ENCODE peak calls at places on chromosomes 16 and 17, in five cellular contexts. W is tibial nerve, S is RWPE2, N is astrocyte, Z is lower lobe of right lung. F is an unnamed sample.

GRCh38 chr17:9220466-9221230 is 199.3 kb downstream of the NTN1 start:
- DNase-seq in W (no peak), S (no peak), N (no peak), Z (no peak), F (peak; percentile 43)

GRCh38 chr17:80839401-80839800 is 152.2 kb upstream of the CHMP6 start:
- DNase-seq in W (no peak), S (no peak), N (no peak), Z (peak; percentile 24), F (peak; percentile 45)

GRCh38 chr17:75996665-75997590 is 3.7 kb upstream of the CDK3 start:
- DNase-seq in W (no peak), S (no peak), N (peak; percentile 63), Z (peak; percentile 75), F (peak; percentile 66)

GRCh38 chr16:83365166-83365565 is 442.6 kb upstream of the HSBP1 start:
- DNase-seq in W (no peak), S (no peak), N (peak; percentile 60), Z (no peak), F (no peak)

GRCh38 chr17:27368971-27369370 is 75.1 kb downstream of the WSB1 start:
- DNase-seq in W (no peak), S (no peak), N (no peak), Z (no peak), F (no peak)

GRCh38 chr17:57966246-57966645 is 11.0 kb upstream of the CUEDC1 start:
- DNase-seq in W (no peak), S (no peak), N (no peak), Z (no peak), F (no peak)

GRCh38 chr17:19010729-19011505 is 6.4 kb upstream of the FAM83G start:
- DNase-seq in W (no peak), S (no peak), N (no peak), Z (peak; percentile 32), F (peak; percentile 26)

GRCh38 chr16:58464916-58465731 is 34.8 kb upstream of the NDRG4 start:
- DNase-seq in W (no peak), S (no peak), N (no peak), Z (no peak), F (no peak)

GRCh38 chr17:74815067-74815466 is 38.9 kb upstream of the NAT9 start:
- DNase-seq in W (no peak), S (no peak), N (no peak), Z (no peak), F (no peak)

GRCh38 chr16:705748-706188 is at the start of gene FBXL16:
- DNase-seq in W (no peak), S (no peak), N (no peak), Z (no peak), F (no peak)

DNA sequence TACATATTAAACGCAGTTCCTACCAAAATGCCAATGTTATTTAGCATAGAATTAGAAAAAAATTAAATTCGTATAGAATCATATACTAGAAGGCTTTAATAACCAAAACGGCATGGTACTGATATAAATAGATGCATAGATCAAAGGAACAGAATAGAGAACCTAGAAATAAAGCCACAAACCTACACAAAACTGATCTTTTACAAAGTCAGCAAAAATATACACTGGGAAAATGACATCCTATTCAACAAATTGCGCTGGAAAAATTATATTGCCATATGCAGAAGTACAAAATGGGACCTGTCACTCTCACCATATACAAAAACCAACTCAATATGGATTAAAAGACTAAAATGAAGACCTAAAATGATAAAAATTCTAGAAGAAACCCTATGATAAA is 1882.6 kb downstream of the TP53TG3F start:
- DNase-seq in W (no peak), S (no peak), N (no peak), Z (no peak), F (no peak)
- H3K27ac ChIP-seq in W (no peak overlapping the region), S (no peak overlapping the region), N (no peak overlapping the region), Z (no peak overlapping the region), F (no peak overlapping the region)

GRCh38 chr16:7221157-7221556 is 111.5 kb upstream of the RBFOX1 start:
- DNase-seq in W (no peak), S (no peak), N (no peak), Z (no peak), F (no peak)

GRCh38 chr16:7218936-7219335 is 113.7 kb upstream of the RBFOX1 start:
- DNase-seq in W (no peak), S (no peak), N (no peak), Z (no peak), F (no peak)

GRCh38 chr16:7216719-7217118 is 115.9 kb upstream of the RBFOX1 start:
- DNase-seq in W (no peak), S (no peak), N (no peak), Z (no peak), F (no peak)

GRCh38 chr16:7217797-7218196 is 114.8 kb upstream of the RBFOX1 start:
- DNase-seq in W (no peak), S (no peak), N (no peak), Z (no peak), F (no peak)
- H3K27ac ChIP-seq in W (no peak overlapping the region), S (no peak overlapping the region), N (no peak overlapping the region), Z (no peak overlapping the region), F (no peak overlapping the region)

GRCh38 chr17:72502940-72503341 is 382.1 kb downstream of the SOX9 start:
- DNase-seq in W (no peak), S (no peak), N (no peak), Z (no peak), F (no peak)
- H3K27ac ChIP-seq in W (no peak overlapping the region), S (peak overlapping the region; percentile 86), N (peak overlapping the region; percentile 33), Z (peak overlapping the region; percentile 68), F (no peak overlapping the region)

GRCh38 chr17:77366206-77366557 is 225.4 kb downstream of the SEC14L1 start:
- DNase-seq in W (no peak), S (no peak), N (no peak), Z (no peak), F (no peak)

GRCh38 chr17:77363821-77364361 is 223.1 kb downstream of the SEC14L1 start:
- DNase-seq in W (no peak), S (peak; percentile 60), N (peak; percentile 67), Z (no peak), F (peak; percentile 90)

GRCh38 chr17:77364941-77365583 is 224.3 kb downstream of the SEC14L1 start:
- DNase-seq in W (no peak), S (no peak), N (no peak), Z (no peak), F (no peak)

GRCh38 chr17:77365584-77366186 is 224.9 kb downstream of the SEC14L1 start:
- DNase-seq in W (no peak), S (no peak), N (peak; percentile 89), Z (no peak), F (peak; percentile 94)

GRCh38 chr17:77364381-77364911 is 223.7 kb downstream of the SEC14L1 start:
- DNase-seq in W (no peak), S (no peak), N (no peak), Z (no peak), F (no peak)
- H3K27ac ChIP-seq in W (peak overlapping the region; percentile 91), S (peak overlapping the region; percentile 39), N (peak overlapping the region; percentile 35), Z (no peak overlapping the region), F (peak overlapping the region; percentile 82)

DNA sequence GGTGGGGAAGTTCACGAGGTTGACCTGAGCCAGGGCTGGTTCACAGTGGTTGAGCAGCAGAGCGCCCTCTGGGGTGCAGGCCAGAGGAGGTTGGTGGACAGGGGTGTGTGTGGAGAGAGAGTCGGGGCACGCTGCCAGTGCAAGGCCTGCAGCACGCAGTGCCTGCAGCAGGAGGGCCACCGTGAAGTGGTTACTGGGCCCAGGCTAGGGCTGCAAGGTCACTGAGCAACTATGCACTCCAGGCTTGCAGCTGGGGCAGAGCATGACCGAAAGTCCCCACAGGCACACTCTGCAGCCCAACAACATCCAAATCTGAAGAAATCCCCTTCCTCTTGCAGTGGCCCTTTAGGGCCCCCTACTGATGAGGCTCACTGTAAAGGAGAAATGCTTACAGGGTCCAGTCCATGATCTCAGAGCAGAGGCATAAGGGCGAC is 89.1 kb upstream of the NOL11 start:
- DNase-seq in W (no peak), S (no peak), N (no peak), Z (peak; percentile 61), F (peak; percentile 86)
- H3K27ac ChIP-seq in W (no peak overlapping the region), S (no peak overlapping the region), N (no peak overlapping the region), Z (no peak overlapping the region), F (no peak overlapping the region)

DNA sequence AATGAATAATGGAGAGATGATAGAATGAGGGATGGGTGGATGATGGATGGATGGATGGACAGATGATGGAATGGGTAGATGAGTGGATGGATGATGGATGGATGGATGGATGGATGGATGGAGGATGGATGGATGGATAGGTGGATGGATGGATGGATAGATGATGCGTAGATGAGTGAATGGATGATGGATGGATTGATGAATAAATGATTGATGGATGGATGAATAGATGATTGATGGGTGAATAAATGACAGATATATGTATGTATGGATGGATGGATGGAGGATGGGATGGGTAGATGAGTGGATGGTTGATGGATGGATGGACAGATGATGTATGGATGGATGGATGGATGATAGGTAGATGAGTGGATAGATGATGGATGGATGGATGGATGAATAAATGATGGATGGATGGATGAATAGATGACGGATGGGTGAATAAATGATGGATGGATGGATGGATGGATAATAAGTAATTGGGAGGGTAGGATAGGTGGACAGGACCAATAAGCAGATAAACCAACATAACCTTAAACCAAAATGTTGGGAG is 7.9 kb downstream of the TRPV3 start:
- DNase-seq in W (no peak), S (no peak), N (no peak), Z (no peak), F (no peak)
- H3K27ac ChIP-seq in W (no peak overlapping the region), S (no peak overlapping the region), N (no peak overlapping the region), Z (no peak overlapping the region), F (no peak overlapping the region)

GRCh38 chr17:11182430-11182829 is 58.6 kb upstream of the SHISA6 start:
- DNase-seq in W (no peak), S (no peak), N (no peak), Z (no peak), F (peak; percentile 66)
- H3K27ac ChIP-seq in W (no peak overlapping the region), S (no peak overlapping the region), N (no peak overlapping the region), Z (no peak overlapping the region), F (no peak overlapping the region)

DNA sequence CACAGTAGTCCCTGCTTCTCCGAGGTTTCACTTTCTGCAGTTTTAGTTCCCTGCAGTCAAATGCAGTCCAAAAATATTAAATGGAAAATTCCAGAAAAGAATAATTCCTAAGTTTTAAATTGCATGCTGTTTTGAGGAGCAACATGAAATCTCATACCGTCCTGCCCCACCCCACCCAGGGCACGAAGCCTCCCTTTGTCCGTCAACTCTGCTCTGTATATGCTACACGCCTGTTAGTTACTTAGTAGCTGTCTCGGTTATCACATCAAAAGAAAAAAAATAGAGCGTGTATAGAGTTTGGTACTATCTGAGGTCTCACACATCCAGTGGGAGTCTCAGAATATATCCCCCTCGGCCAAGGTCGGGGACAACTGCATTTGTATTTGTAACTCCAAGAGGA is 129.4 kb upstream of the NOL11 start:
- DNase-seq in W (no peak), S (peak; percentile 3), N (no peak), Z (no peak), F (no peak)
- H3K27ac ChIP-seq in W (no peak overlapping the region), S (no peak overlapping the region), N (no peak overlapping the region), Z (no peak overlapping the region), F (no peak overlapping the region)

GRCh38 chr16:69182730-69183416 is 4.1 kb upstream of the SNTB2 start:
- DNase-seq in W (no peak), S (no peak), N (no peak), Z (no peak), F (no peak)
- H3K27ac ChIP-seq in W (no peak overlapping the region), S (peak overlapping the region; percentile 24), N (no peak overlapping the region), Z (no peak overlapping the region), F (peak overlapping the region; percentile 14)

F was measured in kidney.